ENCODE peak calls at places on chromosome 11, in four cellular contexts. One of them, this sample, is unnamed.

GRCh38 chr11:115784796-115785521 is 280.7 kb upstream of the CADM1 start:
- DNase-seq in GM12878: no peak
- DNase-seq in A549: no peak
- DNase-seq in K562: no peak
- DNase-seq in this sample: no peak

GRCh38 chr11:99371257-99371656 is 350.5 kb downstream of the CNTN5 start:
- DNase-seq in GM12878: no peak
- DNase-seq in K562: no peak
- DNase-seq in A549: no peak
- DNase-seq in this sample: peak

GRCh38 chr11:124758355-124759267 is 3.5 kb downstream of the ESAM start:
- DNase-seq in GM12878: no peak
- DNase-seq in K562: peak
- DNase-seq in A549: peak
- DNase-seq in this sample: peak

GRCh38 chr11:114358711-114359110 is 41.6 kb downstream of the C11orf71 start:
- DNase-seq in A549: no peak
- DNase-seq in K562: no peak
- DNase-seq in GM12878: no peak
- DNase-seq in this sample: peak

GRCh38 chr11:110971110-110971509 is 258.9 kb upstream of the ARHGAP20 start:
- DNase-seq in GM12878: no peak
- DNase-seq in A549: no peak
- DNase-seq in K562: no peak
- DNase-seq in this sample: peak

GRCh38 chr11:128707671-128708070 is 13.8 kb downstream of the FLI1 start:
- DNase-seq in A549: no peak
- DNase-seq in K562: no peak
- DNase-seq in GM12878: no peak
- DNase-seq in this sample: peak

GRCh38 chr11:106424111-106424510 is 346.6 kb downstream of the AASDHPPT start:
- DNase-seq in GM12878: no peak
- DNase-seq in K562: no peak
- DNase-seq in A549: no peak
- DNase-seq in this sample: peak

GRCh38 chr11:120942701-120943100 is 81.2 kb upstream of the TBCEL start:
- DNase-seq in GM12878: no peak
- DNase-seq in K562: no peak
- DNase-seq in A549: no peak
- DNase-seq in this sample: no peak

GRCh38 chr11:31651208-31651607 is 141.6 kb downstream of the ELP4 start:
- DNase-seq in A549: no peak
- DNase-seq in K562: no peak
- DNase-seq in GM12878: no peak
- DNase-seq in this sample: no peak

GRCh38 chr11:95266751-95267374 is 35.9 kb upstream of the SESN3 start:
- DNase-seq in K562: no peak
- DNase-seq in A549: no peak
- DNase-seq in GM12878: no peak
- DNase-seq in this sample: no peak

GRCh38 chr11:112024178-112024777 is 930 bp upstream of the DLAT start:
- DNase-seq in K562: peak
- DNase-seq in A549: no peak
- DNase-seq in GM12878: no peak
- DNase-seq in this sample: no peak

GRCh38 chr11:1091332-1092083 is 16.8 kb downstream of the MUC2 start:
- DNase-seq in GM12878: no peak
- DNase-seq in K562: no peak
- DNase-seq in A549: no peak
- DNase-seq in this sample: no peak

GRCh38 chr11:13963169-13963948 is 836 bp downstream of the SPON1 start:
- DNase-seq in GM12878: no peak
- DNase-seq in K562: no peak
- DNase-seq in A549: no peak
- DNase-seq in this sample: peak

GRCh38 chr11:1072821-1073231 is 1.8 kb upstream of the MUC2 start:
- DNase-seq in K562: no peak
- DNase-seq in GM12878: no peak
- DNase-seq in A549: no peak
- DNase-seq in this sample: no peak

GRCh38 chr11:17076517-17077239 is 789 bp downstream of the RPS13 start:
- DNase-seq in GM12878: no peak
- DNase-seq in K562: no peak
- DNase-seq in A549: no peak
- DNase-seq in this sample: peak

GRCh38 chr11:123430736-123431356 is 777 bp downstream of the GRAMD1B start:
- DNase-seq in A549: peak
- DNase-seq in GM12878: no peak
- DNase-seq in K562: no peak
- DNase-seq in this sample: peak

GRCh38 chr11:70897429-70897828 is 354.9 kb downstream of the SHANK2 start:
- DNase-seq in GM12878: no peak
- DNase-seq in A549: no peak
- DNase-seq in K562: no peak
- DNase-seq in this sample: no peak

GRCh38 chr11:104926771-104927470 is 28.7 kb upstream of the CASP12 start:
- DNase-seq in A549: no peak
- DNase-seq in K562: no peak
- DNase-seq in GM12878: no peak
- DNase-seq in this sample: no peak

GRCh38 chr11:108226036-108226435 is 3.2 kb downstream of the ATM start:
- DNase-seq in GM12878: no peak
- DNase-seq in A549: no peak
- DNase-seq in K562: no peak
- DNase-seq in this sample: no peak

GRCh38 chr11:43578346-43579170 is 102.0 kb upstream of the HSD17B12 start:
- DNase-seq in A549: no peak
- DNase-seq in K562: no peak
- DNase-seq in GM12878: no peak
- DNase-seq in this sample: peak

GRCh38 chr11:130055637-130056036 is 14.1 kb upstream of the APLP2 start:
- DNase-seq in GM12878: no peak
- DNase-seq in A549: no peak
- DNase-seq in K562: no peak
- DNase-seq in this sample: no peak

GRCh38 chr11:3080733-3081385 is 23.6 kb upstream of the CARS1 start:
- DNase-seq in A549: no peak
- DNase-seq in K562: no peak
- DNase-seq in GM12878: no peak
- DNase-seq in this sample: no peak

GRCh38 chr11:116329354-116330090 is 443.3 kb downstream of the BUD13 start:
- DNase-seq in K562: no peak
- DNase-seq in A549: no peak
- DNase-seq in GM12878: no peak
- DNase-seq in this sample: no peak

GRCh38 chr11:111730871-111731591 is 35.2 kb downstream of the PPP2R1B start:
- DNase-seq in K562: no peak
- DNase-seq in GM12878: no peak
- DNase-seq in A549: no peak
- DNase-seq in this sample: no peak

GRCh38 chr11:61512435-61512834 is 3.9 kb downstream of the LRRC10B start:
- DNase-seq in A549: no peak
- DNase-seq in GM12878: no peak
- DNase-seq in K562: no peak
- DNase-seq in this sample: no peak

GRCh38 chr11:12229450-12230229 is 119.2 kb downstream of the MICAL2 start:
- DNase-seq in K562: no peak
- DNase-seq in GM12878: no peak
- DNase-seq in A549: no peak
- DNase-seq in this sample: no peak

GRCh38 chr11:57083641-57084385 is 95.1 kb downstream of the OR5AK2 start:
- DNase-seq in GM12878: no peak
- DNase-seq in K562: no peak
- DNase-seq in A549: no peak
- DNase-seq in this sample: no peak

GRCh38 chr11:58334708-58335107 is 24.2 kb downstream of the OR5B17 start:
- DNase-seq in GM12878: no peak
- DNase-seq in A549: no peak
- DNase-seq in K562: no peak
- DNase-seq in this sample: peak

GRCh38 chr11:35141034-35141433 is 2.1 kb downstream of the CD44 start:
- DNase-seq in K562: no peak
- DNase-seq in A549: no peak
- DNase-seq in GM12878: no peak
- DNase-seq in this sample: no peak
- H3K4me3 ChIP-seq in K562: no peak
- H3K4me3 ChIP-seq in A549: peak
- H3K4me3 ChIP-seq in GM12878: peak
- H3K4me3 ChIP-seq in this sample: peak

GRCh38 chr11:8250981-8251620 is 12.6 kb downstream of the LMO1 start:
- DNase-seq in K562: no peak
- DNase-seq in A549: no peak
- DNase-seq in GM12878: no peak
- DNase-seq in this sample: no peak

GRCh38 chr11:8252388-8252787 is 11.3 kb downstream of the LMO1 start:
- DNase-seq in GM12878: no peak
- DNase-seq in A549: no peak
- DNase-seq in K562: no peak
- DNase-seq in this sample: no peak

GRCh38 chr11:8250446-8250845 is 13.2 kb downstream of the LMO1 start:
- DNase-seq in A549: no peak
- DNase-seq in K562: no peak
- DNase-seq in GM12878: no peak
- DNase-seq in this sample: no peak

GRCh38 chr11:8252946-8253345 is 10.7 kb downstream of the LMO1 start:
- DNase-seq in A549: no peak
- DNase-seq in K562: no peak
- DNase-seq in GM12878: no peak
- DNase-seq in this sample: no peak

DNA sequence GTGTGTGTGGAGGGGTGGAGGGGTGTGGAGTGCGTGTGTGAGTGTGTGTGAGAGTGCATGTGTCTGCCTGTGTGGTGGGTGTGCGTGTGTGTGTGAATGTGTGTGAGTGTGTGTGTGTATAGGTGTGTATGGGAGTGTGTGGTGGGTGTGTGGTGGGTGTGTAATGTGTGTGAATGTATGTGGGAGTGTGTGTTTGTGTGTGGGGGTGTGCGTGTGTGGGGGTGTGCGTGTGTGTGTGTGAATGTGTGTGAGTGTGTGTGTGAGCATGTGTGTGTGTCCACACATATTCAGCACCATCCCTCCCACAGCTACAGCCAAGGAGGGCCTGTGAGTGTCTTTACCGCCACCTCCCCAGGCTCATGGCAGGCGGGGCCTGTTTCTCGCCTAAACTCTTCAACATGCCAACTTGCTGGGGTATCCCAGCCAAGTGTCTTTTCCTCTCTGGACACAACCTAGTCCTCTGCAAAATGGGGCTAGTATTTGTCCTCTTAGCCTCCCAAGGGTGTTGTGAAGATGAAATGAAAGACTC is 11.8 kb downstream of the LMO1 start:
- DNase-seq in GM12878: no peak
- DNase-seq in K562: no peak
- DNase-seq in A549: no peak
- DNase-seq in this sample: no peak
- TF ChIP-seq USF2 in GM12878: no peak
- TF ChIP-seq USF2 in K562: no peak
- TF ChIP-seq USF2 in A549: no peak
- TF ChIP-seq USF2 in this sample: no peak

DNA sequence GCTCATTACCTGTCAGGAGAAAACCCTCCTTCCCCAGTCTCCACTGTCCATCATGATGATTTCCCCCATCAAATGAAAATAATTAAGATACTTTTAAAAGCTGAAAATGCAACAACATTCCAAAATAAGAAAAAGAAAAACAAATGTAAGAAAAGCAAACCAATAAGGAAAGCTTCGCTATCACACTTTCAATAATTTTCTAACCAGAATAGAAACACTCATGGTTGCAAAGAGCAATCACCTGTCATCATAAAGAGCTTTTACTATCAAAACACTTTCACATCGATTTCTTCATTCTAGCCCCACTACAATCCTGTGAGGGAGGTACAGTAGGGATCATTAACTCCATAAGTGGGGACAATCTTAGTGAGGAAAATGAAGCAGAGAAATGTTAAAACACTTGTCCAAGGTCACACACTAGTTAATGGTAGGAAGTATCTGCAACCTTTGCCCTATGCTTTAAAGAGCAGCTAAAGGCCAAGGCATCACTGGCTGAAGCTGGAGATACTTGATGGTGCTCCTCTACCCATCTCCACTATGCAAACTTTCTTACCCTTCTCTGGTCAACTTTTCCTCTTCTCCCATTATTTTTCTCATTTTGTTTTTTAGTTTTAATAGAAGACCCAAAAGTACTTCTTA is 2.6 kb downstream of the RBM4B start:
- DNase-seq in K562: no peak
- DNase-seq in GM12878: no peak
- DNase-seq in A549: no peak
- DNase-seq in this sample: no peak
- TF ChIP-seq ELK1 in K562: no peak
- TF ChIP-seq ELK1 in GM12878: no peak
- TF ChIP-seq ELK1 in A549: no peak
- TF ChIP-seq ELK1 in this sample: no peak

GRCh38 chr11:10607462-10607861 is 39.0 kb upstream of the LYVE1 start:
- DNase-seq in A549: no peak
- DNase-seq in K562: no peak
- DNase-seq in GM12878: no peak
- DNase-seq in this sample: no peak

GRCh38 chr11:10603721-10604297 is 35.3 kb upstream of the LYVE1 start:
- DNase-seq in K562: no peak
- DNase-seq in A549: no peak
- DNase-seq in GM12878: no peak
- DNase-seq in this sample: no peak

GRCh38 chr11:10604340-10604748 is 35.9 kb upstream of the LYVE1 start:
- DNase-seq in K562: no peak
- DNase-seq in A549: no peak
- DNase-seq in GM12878: no peak
- DNase-seq in this sample: peak

GRCh38 chr11:10606536-10607208 is 38.2 kb upstream of the LYVE1 start:
- DNase-seq in K562: no peak
- DNase-seq in GM12878: peak
- DNase-seq in A549: no peak
- DNase-seq in this sample: peak

GRCh38 chr11:10605941-10606381 is 37.5 kb upstream of the LYVE1 start:
- DNase-seq in GM12878: no peak
- DNase-seq in K562: no peak
- DNase-seq in A549: no peak
- DNase-seq in this sample: peak
- H3K4me3 ChIP-seq in GM12878: no peak
- H3K4me3 ChIP-seq in K562: no peak
- H3K4me3 ChIP-seq in A549: no peak
- H3K4me3 ChIP-seq in this sample: no peak